ENCODE peak calls at places on chromosomes 4 and X, in four cellular contexts. G, E, M and T are unnamed samples.

GRCh38 chr4:185508162-185508561 is 27.1 kb downstream of the PDLIM3 start:
- DNase-seq in G (no peak), E (no peak), M (peak), T (peak)

GRCh38 chrX:33183366-33183765 is 28.0 kb downstream of the DMD start:
- DNase-seq in G (no peak), E (no peak), M (no peak), T (peak)

GRCh38 chrX:120485562-120486520 is 16.7 kb upstream of the LAMP2 start:
- DNase-seq in G (peak), E (peak), M (peak), T (peak)

GRCh38 chr4:185591679-185592141 is 56.4 kb upstream of the PDLIM3 start:
- DNase-seq in G (no peak), E (no peak), M (peak), T (no peak)

GRCh38 chr4:85569730-85570299 is 94.9 kb downstream of the ARHGAP24 start:
- DNase-seq in G (peak), E (no peak), M (no peak), T (no peak)

GRCh38 chrX:101385795-101386541 is at the start of gene BTK:
- DNase-seq in G (peak), E (peak), M (no peak), T (no peak)

GRCh38 chr4:3346146-3346545 is 53.3 kb downstream of the RGS12 start:
- DNase-seq in G (peak), E (peak), M (peak), T (peak)

GRCh38 chr4:1072830-1073446 is 40.4 kb downstream of the RNF212 start:
- DNase-seq in G (no peak), E (peak), M (peak), T (peak)

GRCh38 chr4:173171098-173171497 is 2.5 kb downstream of the GALNT7 start:
- DNase-seq in G (no peak), E (peak), M (peak), T (peak)

GRCh38 chr4:52912608-52913007 is 50.5 kb downstream of the RASL11B start:
- DNase-seq in G (no peak), E (no peak), M (no peak), T (no peak)
- TF ChIP-seq FOXM1 in G (no peak), E (no peak), M (no peak), T (no peak)

GRCh38 chr4:158314756-158315487 is 104.6 kb downstream of the TMEM144 start:
- DNase-seq in G (no peak), E (no peak), M (no peak), T (no peak)

GRCh38 chr4:158316264-158316663 is 106.0 kb downstream of the TMEM144 start:
- DNase-seq in G (no peak), E (no peak), M (no peak), T (no peak)

GRCh38 chr4:158319880-158320279 is 109.6 kb downstream of the TMEM144 start:
- DNase-seq in G (no peak), E (no peak), M (no peak), T (no peak)

GRCh38 chr4:158313566-158313965 is 103.3 kb downstream of the TMEM144 start:
- DNase-seq in G (no peak), E (no peak), M (no peak), T (no peak)

DNA sequence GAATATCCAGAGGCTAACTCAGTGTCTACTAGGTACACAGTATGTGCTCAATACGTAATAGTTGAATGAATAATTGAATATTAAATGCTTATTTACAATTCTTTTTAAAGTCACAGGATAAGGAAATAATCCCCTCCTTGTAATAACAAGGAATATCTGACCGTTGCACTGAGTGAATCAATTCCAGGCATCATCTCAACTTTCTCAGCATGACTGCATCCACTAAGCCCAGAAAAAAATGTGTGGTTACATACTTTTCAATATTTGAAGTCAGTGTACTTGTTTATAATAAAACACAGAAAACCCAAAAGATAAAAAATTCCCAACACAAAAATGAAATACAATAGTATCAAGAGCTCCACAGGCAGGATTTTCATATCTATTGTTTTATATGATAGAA is 105.4 kb downstream of the TMEM144 start:
- DNase-seq in G (no peak), E (no peak), M (no peak), T (no peak)
- TF ChIP-seq TARDBP in G (no peak), E (no peak), M (no peak), T (no peak)

DNA sequence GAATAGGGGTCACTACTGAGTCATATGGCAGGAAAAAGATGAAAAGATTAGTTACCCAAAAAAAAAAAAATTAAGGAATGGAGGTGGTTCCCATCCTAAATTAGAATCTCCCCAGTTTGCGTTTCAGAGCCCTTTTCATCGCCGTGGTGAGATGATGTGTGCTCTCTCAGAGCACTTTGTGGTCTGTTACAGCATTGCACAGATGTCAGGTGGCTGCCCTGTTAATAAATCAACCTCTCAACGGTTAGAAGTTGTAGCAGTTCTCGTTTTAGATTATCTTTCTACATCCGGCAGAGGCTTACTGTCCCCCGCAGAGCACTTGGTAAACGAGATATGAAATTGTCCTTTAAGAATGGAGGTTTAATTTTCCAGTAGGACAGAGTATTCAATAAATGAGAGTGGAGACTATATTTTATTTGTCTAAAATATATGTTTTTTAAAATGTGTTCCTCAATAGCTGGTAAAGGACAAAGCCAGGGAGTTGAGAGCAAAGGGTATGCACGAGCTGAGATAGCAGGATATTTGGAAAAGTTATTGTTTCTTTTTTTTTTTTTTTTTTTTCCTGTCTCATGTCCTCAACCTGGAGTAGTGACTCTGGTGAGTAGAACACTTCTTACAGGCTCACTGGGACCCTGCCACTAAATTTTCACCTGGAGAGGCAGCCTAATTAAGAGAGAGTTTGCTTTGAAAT is 26.9 kb downstream of the AFF1 start:
- DNase-seq in G (peak), E (peak), M (no peak), T (peak)
- TF ChIP-seq FOXM1 in G (peak), E (peak), M (no peak), T (no peak)

GRCh38 chr4:110615366-110616161 is 7.3 kb downstream of the PITX2 start:
- DNase-seq in G (no peak), E (no peak), M (no peak), T (no peak)

GRCh38 chr4:110618091-110619000 is 4.5 kb downstream of the PITX2 start:
- DNase-seq in G (no peak), E (no peak), M (no peak), T (no peak)

GRCh38 chr4:110617095-110617494 is 5.8 kb downstream of the PITX2 start:
- DNase-seq in G (no peak), E (no peak), M (no peak), T (no peak)

GRCh38 chr4:110614981-110615365 is 7.9 kb downstream of the PITX2 start:
- DNase-seq in G (no peak), E (no peak), M (no peak), T (no peak)

DNA sequence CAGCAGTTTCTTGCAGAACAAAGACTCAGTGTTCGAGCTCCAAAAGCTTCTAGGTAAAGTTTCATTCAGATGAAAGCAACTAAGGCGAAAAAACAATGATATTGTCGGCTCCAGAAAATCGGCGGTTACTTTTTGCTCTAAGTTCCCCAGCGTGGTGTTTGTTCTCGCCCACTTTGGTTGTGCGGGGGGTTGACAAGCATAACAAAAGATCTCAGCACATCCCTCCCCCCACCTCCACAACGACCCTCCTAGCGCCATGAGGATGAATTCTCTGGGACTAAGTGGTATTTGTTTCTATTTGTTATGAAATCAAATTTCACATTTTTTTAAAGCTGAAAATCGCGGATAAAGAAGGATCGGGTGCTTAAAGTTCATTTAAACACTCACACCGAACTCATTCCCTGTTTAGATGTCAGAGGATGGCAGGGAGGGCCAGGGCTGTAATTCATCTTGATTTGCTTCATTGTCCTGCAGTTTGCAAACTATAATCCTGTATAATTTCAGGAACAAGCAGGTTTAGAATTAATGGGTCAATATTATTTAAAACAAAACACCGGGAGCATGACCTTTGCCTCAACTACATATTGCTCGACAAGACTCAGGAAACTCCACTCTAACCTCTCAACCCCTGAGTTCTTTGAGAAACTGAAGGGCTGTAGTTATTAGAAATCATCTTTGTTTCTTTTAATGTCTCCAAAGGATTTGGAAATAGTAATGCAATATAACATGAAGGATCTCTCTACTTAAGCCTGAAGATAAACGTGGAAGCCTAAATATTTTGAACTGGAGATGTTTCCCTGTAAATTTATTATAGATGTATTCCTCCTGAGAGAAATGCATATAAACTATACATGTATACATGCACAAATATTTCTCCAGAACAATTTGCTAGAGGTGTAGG is 6.5 kb downstream of the PITX2 start:
- DNase-seq in G (no peak), E (no peak), M (no peak), T (no peak)
- TF ChIP-seq TARDBP in G (no peak), E (no peak), M (no peak), T (no peak)

DNA sequence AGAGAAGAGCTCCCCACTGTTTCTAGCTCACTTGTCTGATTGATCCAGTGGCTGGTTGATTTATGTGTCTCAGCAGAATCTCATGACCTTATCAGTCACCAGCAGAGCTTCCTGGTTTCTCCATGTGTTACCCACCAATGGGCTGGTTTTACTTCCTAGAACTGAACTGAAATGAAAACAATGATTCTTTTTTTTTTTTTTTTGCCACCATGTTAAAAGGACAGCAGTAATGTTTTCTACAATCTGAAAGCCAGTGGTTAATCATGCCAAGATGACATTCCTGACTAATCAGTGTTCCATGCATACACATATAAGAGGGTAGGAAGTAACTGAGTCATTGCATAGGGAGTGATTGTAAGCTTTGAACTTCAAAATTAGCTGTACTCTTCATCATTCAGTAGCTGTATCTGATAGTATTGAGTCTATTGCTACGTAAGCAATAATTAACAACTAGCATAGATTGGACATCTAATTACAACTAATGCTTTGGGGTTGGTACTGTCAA is 67.7 kb downstream of the SLC4A4 start:
- DNase-seq in G (no peak), E (peak), M (no peak), T (no peak)
- TF ChIP-seq FOXM1 in G (no peak), E (peak), M (no peak), T (no peak)

GRCh38 chr4:58543465-58543864 is 1433.3 kb upstream of the IGFBP7 start:
- DNase-seq in G (no peak), E (no peak), M (no peak), T (no peak)
- TF ChIP-seq TARDBP in G (no peak), E (no peak), M (no peak), T (no peak)